ENCODE peak calls at places on chromosome 4, in seven cellular contexts. C is dermis microvascular lymphatic vessel endothelial cell; A is stimulated activated CD4-positive, alpha-beta T cell treated with anti-CD3 and anti-CD28 coated beads, Interleukin-4, amount 100 ng/mL, for 24 hours; Z is astrocyte of the spinal cord; H is M059J; R is iPS-NIHi11; K is HCEC 1CT. O is an unnamed sample.

GRCh38 chr4:65310586-65310985 is 359.7 kb downstream of the EPHA5 start:
- DNase-seq in C (no peak), A (no peak), Z (no peak), H (no peak), R (no peak), K (no peak), O (no peak)

GRCh38 chr4:88202443-88202842 is 44.0 kb upstream of the ABCG2 start:
- DNase-seq in C (no peak), A (no peak), Z (no peak), H (no peak), R (no peak), K (no peak), O (no peak)

GRCh38 chr4:176794651-176795050 is 1.9 kb upstream of the VEGFC start:
- DNase-seq in C (no peak), A (no peak), Z (no peak), H (no peak), R (no peak), K (no peak), O (no peak)

GRCh38 chr4:175811171-175811570 is 893 bp downstream of the GPM6A start:
- DNase-seq in C (no peak), A (no peak), Z (no peak), H (no peak), R (no peak), K (no peak), O (no peak)

GRCh38 chr4:172826346-172826745 is 342.3 kb upstream of the GALNT7 start:
- DNase-seq in C (no peak), A (no peak), Z (peak), H (no peak), R (no peak), K (peak), O (no peak)

GRCh38 chr4:165152527-165152926 is 39.9 kb upstream of the TMEM192 start:
- DNase-seq in C (no peak), A (no peak), Z (no peak), H (no peak), R (no peak), K (no peak), O (no peak)

GRCh38 chr4:61411241-61411640 is 211.1 kb downstream of the ADGRL3 start:
- DNase-seq in C (no peak), A (no peak), Z (no peak), H (no peak), R (no peak), K (no peak), O (no peak)

GRCh38 chr4:22708961-22709360 is 16.2 kb downstream of the GBA3 start:
- DNase-seq in C (no peak), A (no peak), Z (no peak), H (no peak), R (no peak), K (no peak), O (no peak)

GRCh38 chr4:71020611-71021010 is 27.2 kb downstream of the DCK start:
- DNase-seq in C (peak), A (no peak), Z (peak), H (peak), R (no peak), K (no peak), O (no peak)

GRCh38 chr4:107890779-107891178 is 40.6 kb upstream of the CYP2U1 start:
- DNase-seq in C (no peak), A (no peak), Z (no peak), H (no peak), R (no peak), K (no peak), O (no peak)

GRCh38 chr4:48046059-48046458 is 29.5 kb downstream of the NIPAL1 start:
- DNase-seq in C (no peak), A (no peak), Z (no peak), H (no peak), R (no peak), K (no peak), O (no peak)

GRCh38 chr4:57211131-57211530 is 100.9 kb upstream of the IGFBP7 start:
- DNase-seq in C (no peak), A (no peak), Z (no peak), H (no peak), R (no peak), K (no peak), O (no peak)

GRCh38 chr4:139734875-139735380 is 69.3 kb downstream of the MGST2 start:
- DNase-seq in C (peak), A (peak), Z (peak), H (peak), R (peak), K (peak), O (peak)

GRCh38 chr4:69957209-69957608 is 8.3 kb downstream of the CSN2 start:
- DNase-seq in C (no peak), A (no peak), Z (no peak), H (no peak), R (no peak), K (no peak), O (no peak)

GRCh38 chr4:40923326-40924095 is 173.8 kb downstream of the NSUN7 start:
- DNase-seq in C (peak), A (no peak), Z (no peak), H (no peak), R (no peak), K (no peak), O (peak)